ENCODE peak calls at places on chromosomes 1 and 21, in five cellular contexts. M is thoracic aorta, O is A549, T is body of pancreas, F is lower lobe of right lung. W is an unnamed sample.

GRCh38 chr1:81428998-81429397 is 371.7 kb upstream of the ADGRL2 start:
- DNase-seq in F (no peak), O (no peak), T (no peak), M (no peak), W (no peak)

GRCh38 chr1:55826413-55827080 is 611.4 kb upstream of the USP24 start:
- DNase-seq in M (no peak), O (no peak), T (no peak), F (no peak), W (no peak)

GRCh38 chr1:205542367-205542766 is 37.9 kb downstream of the CDK18 start:
- DNase-seq in F (no peak), M (no peak), O (no peak), T (no peak), W (no peak)

GRCh38 chr1:116465477-116465844 is 92.4 kb downstream of the ATP1A1 start:
- DNase-seq in M (no peak), F (no peak), O (no peak), T (no peak), W (no peak)

GRCh38 chr1:230818411-230818810 is 49.9 kb downstream of the C1orf198 start:
- DNase-seq in T (no peak), F (no peak), M (no peak), O (no peak), W (no peak)

GRCh38 chr1:222995230-222995580 is 147.8 kb downstream of the TLR5 start:
- DNase-seq in F (no peak), T (no peak), O (no peak), M (no peak), W (no peak)

GRCh38 chr1:108072294-108072693 is 107.3 kb upstream of the VAV3 start:
- DNase-seq in O (no peak), M (no peak), F (no peak), T (no peak), W (no peak)

GRCh38 chr21:46161180-46161799 is 5.9 kb upstream of the FTCD start:
- DNase-seq in F (no peak), T (no peak), M (no peak), O (no peak), W (no peak)

GRCh38 chr1:156767101-156767878 is at the start of gene PRCC:
- DNase-seq in F (peak), T (peak), O (peak), M (peak), W (peak)
- TF ChIP-seq CTCF in F (no peak), T (no peak), O (no peak), M (no peak), W (no peak)

DNA sequence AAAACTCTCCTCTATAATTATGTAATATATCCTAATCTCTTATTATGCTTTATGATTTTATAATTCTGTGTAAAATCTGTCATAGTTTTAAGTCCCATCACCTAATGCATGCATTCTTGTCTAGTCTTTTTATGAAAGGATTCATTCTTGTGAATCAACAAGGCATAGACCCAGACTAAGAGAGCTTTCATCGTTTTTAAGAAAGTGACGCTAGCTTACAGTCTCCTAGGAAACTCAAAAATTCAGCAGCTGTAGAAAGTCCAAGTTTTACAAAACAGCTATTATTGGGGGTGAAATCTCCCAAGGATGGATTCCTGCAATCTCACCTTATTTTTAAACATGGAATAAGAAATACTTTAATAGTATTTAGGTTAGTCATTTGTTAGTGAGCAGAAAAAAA is 104.7 kb downstream of the NCAM2 start:
- DNase-seq in F (no peak), T (no peak), M (no peak), O (no peak), W (no peak)
- H3K27ac ChIP-seq in F (no peak), T (no peak), M (no peak), O (no peak), W (no peak)

GRCh38 chr21:37224861-37225260 is 42.3 kb downstream of the VPS26C start:
- DNase-seq in F (no peak), T (no peak), O (no peak), M (no peak), W (no peak)

GRCh38 chr21:37220433-37220980 is 46.6 kb downstream of the VPS26C start:
- DNase-seq in T (peak), O (peak), M (no peak), F (no peak), W (peak)

GRCh38 chr21:37223804-37224345 is 43.3 kb downstream of the VPS26C start:
- DNase-seq in M (no peak), F (no peak), T (no peak), O (no peak), W (no peak)

GRCh38 chr21:37219766-37220432 is 47.2 kb downstream of the VPS26C start:
- DNase-seq in F (no peak), O (no peak), M (no peak), T (no peak), W (peak)

GRCh38 chr21:37220981-37221664 is 46.0 kb downstream of the VPS26C start:
- DNase-seq in T (peak), O (peak), M (peak), F (peak), W (peak)
- TF ChIP-seq CTCF in T (peak), O (peak), M (no peak), F (peak), W (peak)

GRCh38 chr21:36788116-36788515 is 89.2 kb downstream of the SIM2 start:
- DNase-seq in O (peak), T (no peak), F (peak), M (no peak), W (no peak)
- H3K27ac ChIP-seq in O (peak), T (no peak), F (no peak), M (no peak), W (no peak)

DNA sequence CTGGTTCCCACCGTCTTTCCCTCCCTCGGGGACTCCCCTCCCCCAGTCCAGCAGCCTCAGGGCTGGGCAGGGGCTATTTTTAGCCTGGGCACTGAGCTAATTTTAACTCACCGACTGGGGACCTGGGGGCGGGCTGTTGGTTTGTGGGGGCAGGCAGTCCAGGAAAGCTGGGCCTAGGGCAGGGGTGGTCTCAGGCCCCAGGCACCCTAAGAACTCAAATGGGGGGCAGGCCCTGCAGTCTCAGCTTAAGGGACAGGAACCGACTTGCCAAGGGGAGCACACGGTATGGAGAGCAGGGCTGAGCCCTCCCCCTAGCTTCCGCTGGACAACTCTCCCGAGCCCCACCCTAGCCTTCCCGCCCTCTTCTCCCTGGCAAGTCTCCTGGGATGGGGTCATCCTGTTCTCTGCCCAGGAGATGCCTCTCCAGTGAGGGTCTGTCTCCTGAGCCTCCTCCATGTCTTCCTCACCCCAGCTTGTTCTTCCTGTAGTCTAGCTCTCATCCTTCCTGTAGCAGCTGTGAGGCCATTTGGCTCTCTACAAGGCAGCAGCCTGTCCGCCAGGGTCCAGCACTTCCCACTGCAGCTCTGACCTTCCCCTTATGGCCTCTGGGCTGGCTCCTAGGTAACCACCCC is 10.1 kb downstream of the MEF2D start:
- DNase-seq in F (no peak), O (peak), M (no peak), T (no peak), W (no peak)
- TF ChIP-seq CTCF in F (no peak), O (no peak), M (peak), T (no peak), W (peak)

GRCh38 chr1:15761729-15762128 is 3.1 kb downstream of the FBLIM1 start:
- DNase-seq in T (no peak), M (no peak), O (no peak), F (no peak), W (no peak)
- H3K27ac ChIP-seq in T (no peak), M (peak), O (peak), F (peak), W (no peak)

W was measured in fibroblast of lung.